ENCODE peak calls at places on chromosomes 13 and 19, in five cellular contexts. P is PC-9, V is heart left ventricle, R is neuronal stem cell, G is right cardiac atrium. L is an unnamed sample.

GRCh38 chr13:41500501-41500900 is 43.2 kb downstream of the RGCC start:
- DNase-seq in P (no peak), V (no peak), R (no peak), G (no peak), L (no peak)

GRCh38 chr19:32750441-32751055 is 31.0 kb downstream of the TDRD12 start:
- DNase-seq in P (no peak), V (no peak), R (no peak), G (no peak), L (no peak)

GRCh38 chr19:54231077-54231931 is 8.5 kb upstream of the LILRB3 start:
- DNase-seq in P (peak; percentile 61), V (peak; percentile 86), R (peak; percentile 68), G (peak; percentile 92), L (peak; percentile 69)

GRCh38 chr19:11736696-11737095 is 2.0 kb downstream of the ZNF823 start:
- DNase-seq in P (peak; percentile 42), V (peak; percentile 48), R (no peak), G (peak; percentile 73), L (no peak)

GRCh38 chr19:10870501-10870954 is 825 bp upstream of the CARM1 start:
- DNase-seq in P (no peak), V (no peak), R (no peak), G (no peak), L (no peak)

GRCh38 chr13:112575680-112576079 is 12.3 kb downstream of the TUBGCP3 start:
- DNase-seq in P (no peak), V (no peak), R (no peak), G (no peak), L (no peak)

GRCh38 chr13:45441633-45442032 is 23.1 kb upstream of the COG3 start:
- DNase-seq in P (no peak), V (no peak), R (no peak), G (no peak), L (no peak)

GRCh38 chr19:42254083-42254849 is 662 bp downstream of the ERF start:
- DNase-seq in P (no peak), V (peak; percentile 81), R (peak; percentile 79), G (peak; percentile 75), L (peak; percentile 81)

GRCh38 chr13:45718992-45719391 is 16.9 kb downstream of the CBY2 start:
- DNase-seq in P (no peak), V (no peak), R (no peak), G (no peak), L (no peak)

GRCh38 chr13:113013303-113013702 is 44.3 kb downstream of the MCF2L start:
- DNase-seq in P (peak; percentile 97), V (no peak), R (no peak), G (no peak), L (no peak)

GRCh38 chr19:17841371-17841809 is 6.4 kb downstream of the JAK3 start:
- DNase-seq in P (no peak), V (no peak), R (no peak), G (no peak), L (no peak)

GRCh38 chr13:76440568-76440967 is 445.6 kb downstream of the KCTD12 start:
- DNase-seq in P (no peak), V (no peak), R (no peak), G (no peak), L (no peak)

GRCh38 chr13:43054803-43055802 is 31.7 kb downstream of the DNAJC15 start:
- DNase-seq in P (peak; percentile 58), V (peak; percentile 52), R (peak; percentile 70), G (peak; percentile 27), L (no peak)

GRCh38 chr13:52599853-52600603 is 42.2 kb upstream of the HNRNPA1L2 start:
- DNase-seq in P (no peak), V (peak; percentile 32), R (no peak), G (peak; percentile 26), L (no peak)

GRCh38 chr19:13977803-13978202 is 25.5 kb downstream of the DCAF15 start:
- DNase-seq in P (no peak), V (no peak), R (no peak), G (peak; percentile 34), L (no peak)

GRCh38 chr19:10230904-10231623 is at the start of gene S1PR2:
- DNase-seq in P (peak; percentile 50), V (peak; percentile 89), R (peak; percentile 73), G (peak; percentile 90), L (peak; percentile 81)

GRCh38 chr13:105552078-105552477 is 983.4 kb downstream of the EFNB2 start:
- DNase-seq in P (no peak), V (no peak), R (no peak), G (no peak), L (no peak)

GRCh38 chr13:73351730-73352129 is 292.9 kb downstream of the KLF5 start:
- DNase-seq in P (no peak), V (no peak), R (no peak), G (no peak), L (no peak)

GRCh38 chr19:6521718-6522646 is 8.8 kb upstream of the TNFSF9 start:
- DNase-seq in P (no peak), V (no peak), R (no peak), G (no peak), L (peak; percentile 84)

GRCh38 chr19:48560095-48560530 is 8.1 kb downstream of the SULT2B1 start:
- DNase-seq in P (no peak), V (no peak), R (no peak), G (no peak), L (no peak)

GRCh38 chr19:53865918-53866696 is 1.6 kb upstream of the MYADM start:
- DNase-seq in P (peak; percentile 74), V (peak; percentile 80), R (peak; percentile 79), G (peak; percentile 91), L (peak; percentile 64)

GRCh38 chr19:409006-409514 is at the start of gene C2CD4C:
- DNase-seq in P (no peak), V (no peak), R (no peak), G (peak; percentile 10), L (no peak)

GRCh38 chr19:57642396-57643046 is 9.6 kb downstream of the ZNF211 start:
- DNase-seq in P (no peak), V (no peak), R (no peak), G (no peak), L (no peak)

GRCh38 chr13:51004111-51004865 is 94.7 kb downstream of the RNASEH2B start:
- DNase-seq in P (no peak), V (no peak), R (no peak), G (no peak), L (no peak)

DNA sequence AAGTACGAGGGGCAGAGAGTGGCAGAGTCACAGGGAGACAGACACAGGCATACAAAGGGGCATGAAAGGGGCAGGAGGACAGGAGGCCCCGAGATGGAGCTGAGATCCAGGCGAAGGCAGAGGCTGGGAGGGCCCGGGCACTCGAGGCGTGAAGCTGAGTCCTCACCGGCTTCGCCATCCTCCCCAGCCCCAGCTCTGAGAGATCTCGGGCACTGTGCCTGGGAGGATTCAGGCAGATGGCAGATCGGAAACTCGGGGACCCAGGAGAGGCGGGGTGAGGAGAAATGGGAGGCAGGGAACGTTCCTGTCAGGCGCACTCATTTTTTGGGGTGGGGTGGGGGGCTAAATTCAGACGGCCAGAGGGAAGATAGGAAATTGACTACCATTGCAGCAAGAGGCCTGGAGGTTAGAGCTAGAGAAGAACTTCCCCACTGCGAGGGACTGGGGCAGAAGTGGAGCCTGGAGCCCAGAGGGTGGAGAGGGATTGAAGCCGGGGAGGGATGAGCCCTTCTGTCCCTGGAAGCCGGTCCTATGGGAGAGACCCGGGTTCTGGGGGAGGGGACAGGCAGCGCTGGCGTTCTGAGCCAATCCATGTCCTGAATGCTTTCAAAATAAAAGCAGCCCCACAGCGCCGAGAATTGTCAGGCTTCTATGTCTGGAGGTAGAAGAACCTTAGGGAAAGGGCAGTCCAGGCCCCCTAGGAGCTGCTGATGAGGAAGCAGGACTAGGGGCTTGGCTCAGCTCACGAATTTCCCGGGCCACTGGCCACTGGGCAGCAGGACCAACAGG is 12.6 kb downstream of the LRRC4B start:
- DNase-seq in P (no peak), V (no peak), R (no peak), G (no peak), L (no peak)
- H3K27me3 ChIP-seq in P (peaks cover 100% of the 10 kb centered on the region), V (peaks cover 59% of the 10 kb centered on the region), R (no peaks in the 10 kb centered on the region), G (no peaks in the 10 kb centered on the region), L (peaks cover 17% of the 10 kb centered on the region)

DNA sequence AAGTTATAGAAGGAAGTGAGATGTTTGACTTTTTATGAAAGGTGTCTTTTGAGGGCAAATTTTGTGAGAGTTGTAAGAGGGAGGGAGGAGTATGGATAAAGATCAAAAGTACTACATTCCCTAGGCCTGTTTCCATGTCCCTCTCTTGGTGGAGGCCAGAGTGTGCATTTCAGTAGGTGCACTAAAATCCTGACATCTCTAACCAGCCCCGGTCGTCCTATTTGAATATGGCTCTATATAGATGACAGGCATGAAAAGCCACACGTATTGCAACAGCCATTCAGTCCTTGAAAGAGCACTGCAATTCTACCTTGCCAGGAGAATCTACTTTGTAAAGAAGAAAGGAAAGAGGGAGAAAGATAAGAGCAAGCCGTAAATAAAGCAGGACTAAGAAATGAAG is 510.1 kb downstream of the IRS2 start:
- DNase-seq in P (no peak), V (no peak), R (no peak), G (no peak), L (no peak)
- H3K4me3 ChIP-seq in P (no peak overlapping the region), V (no peak overlapping the region), R (no peak overlapping the region), G (no peak overlapping the region), L (no peak overlapping the region)

GRCh38 chr19:5318306-5318705 is 22.3 kb downstream of the PTPRS start:
- DNase-seq in P (no peak), V (no peak), R (no peak), G (no peak), L (no peak)
- H3K27me3 ChIP-seq in P (no peaks in the 10 kb centered on the region), V (peaks cover 6% of the 10 kb centered on the region), R (no peaks in the 10 kb centered on the region), G (no peaks in the 10 kb centered on the region), L (peaks cover 5% of the 10 kb centered on the region)

GRCh38 chr19:45952691-45953505 is 20.8 kb downstream of the NOVA2 start:
- DNase-seq in P (no peak), V (peak; percentile 42), R (peak; percentile 80), G (peak; percentile 57), L (peak; percentile 31)
- H3K4me3 ChIP-seq in P (no peak overlapping the region), V (no peak overlapping the region), R (no peak overlapping the region), G (no peak overlapping the region), L (peak overlapping the region; percentile 53)

DNA sequence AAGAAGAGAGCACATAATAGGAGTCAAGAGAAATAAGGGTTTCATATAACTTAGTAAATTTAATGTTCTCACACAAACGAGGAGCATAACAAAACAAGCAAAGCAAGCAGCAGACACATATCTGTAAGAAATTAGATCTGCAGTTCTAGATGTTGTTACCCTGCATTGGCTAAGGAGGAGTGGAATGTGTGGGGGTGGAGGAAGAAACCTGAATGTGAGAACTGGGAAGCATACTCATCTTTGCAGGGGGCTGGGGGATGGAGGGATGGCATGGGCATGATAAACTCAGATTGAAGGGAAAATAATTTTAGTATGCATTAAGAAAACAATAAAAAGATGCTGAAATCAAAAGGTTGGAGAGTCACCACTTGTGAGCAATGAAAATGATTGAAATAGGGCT is 255.0 kb downstream of the LIG4 start:
- DNase-seq in P (no peak), V (no peak), R (no peak), G (no peak), L (no peak)
- H3K27me3 ChIP-seq in P (no peaks in the 10 kb centered on the region), V (no peaks in the 10 kb centered on the region), R (no peaks in the 10 kb centered on the region), G (no peaks in the 10 kb centered on the region), L (no peaks in the 10 kb centered on the region)

DNA sequence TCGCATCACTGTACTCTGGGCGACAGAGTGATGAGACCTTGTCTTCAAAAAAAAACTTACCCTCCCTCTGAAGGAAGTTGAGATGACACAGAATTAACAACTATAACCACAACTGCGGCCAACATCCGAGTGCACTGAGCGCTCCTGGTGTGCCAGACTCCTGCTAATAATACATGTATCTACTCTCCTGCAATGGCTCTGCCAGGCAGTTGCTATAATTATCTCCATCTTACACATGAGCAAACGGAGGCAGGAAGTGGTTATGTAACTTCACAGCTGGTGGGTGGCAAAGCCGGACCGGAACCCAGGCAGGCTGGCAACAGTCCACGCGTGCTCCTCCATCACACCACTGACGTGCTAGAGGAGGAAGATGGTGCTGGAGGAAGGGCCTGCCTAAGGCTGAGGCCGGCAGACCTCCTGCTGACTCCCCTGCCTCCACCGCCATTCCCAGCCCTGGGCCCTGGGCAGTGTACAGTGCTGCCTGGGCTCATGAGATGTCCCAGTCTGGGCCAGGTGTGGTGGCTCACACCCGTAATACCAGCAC is 12.6 kb downstream of the XRCC1 start:
- DNase-seq in P (no peak), V (peak; percentile 84), R (no peak), G (peak; percentile 68), L (peak; percentile 93)
- H3K4me3 ChIP-seq in P (no peak overlapping the region), V (no peak overlapping the region), R (no peak overlapping the region), G (no peak overlapping the region), L (peak overlapping the region; percentile 70)

L was measured in CD8-positive, alpha-beta memory T cell.